ENCODE peak calls at places on chromosomes 4 and X, in seven cellular contexts. One of them, this sample, is unnamed.

GRCh38 chr4:121514443-121514842 is 133.6 kb upstream of the QRFPR start:
- DNase-seq in MV-4-11: no peak
- DNase-seq in AG09309: no peak
- DNase-seq in LHCN-M2: no peak
- DNase-seq in anterior cingulate cortex: no peak
- DNase-seq in astrocyte of the cerebellum: no peak
- DNase-seq in ecto neural progenitor cell: no peak
- DNase-seq in this sample: no peak

GRCh38 chrX:129651756-129652564 is 2.8 kb downstream of the APLN start:
- DNase-seq in astrocyte of the cerebellum: no peak
- DNase-seq in LHCN-M2: no peak
- DNase-seq in AG09309: no peak
- DNase-seq in ecto neural progenitor cell: peak; percentile 43
- DNase-seq in anterior cingulate cortex: no peak
- DNase-seq in MV-4-11: no peak
- DNase-seq in this sample: no peak

GRCh38 chr4:124846306-124846705 is 133.8 kb upstream of the ANKRD50 start:
- DNase-seq in LHCN-M2: no peak
- DNase-seq in anterior cingulate cortex: no peak
- DNase-seq in ecto neural progenitor cell: no peak
- DNase-seq in AG09309: no peak
- DNase-seq in MV-4-11: no peak
- DNase-seq in astrocyte of the cerebellum: no peak
- DNase-seq in this sample: no peak

GRCh38 chrX:71652405-71652804 is 14.9 kb upstream of the LOC101059915 start:
- DNase-seq in AG09309: peak; percentile 24
- DNase-seq in LHCN-M2: peak; percentile 42
- DNase-seq in ecto neural progenitor cell: no peak
- DNase-seq in anterior cingulate cortex: no peak
- DNase-seq in MV-4-11: peak; percentile 28
- DNase-seq in astrocyte of the cerebellum: peak; percentile 29
- DNase-seq in this sample: peak; percentile 37

GRCh38 chrX:15301924-15302323 is 13.5 kb downstream of the ASB11 start:
- DNase-seq in MV-4-11: peak; percentile 88
- DNase-seq in astrocyte of the cerebellum: no peak
- DNase-seq in ecto neural progenitor cell: no peak
- DNase-seq in anterior cingulate cortex: no peak
- DNase-seq in AG09309: peak; percentile 24
- DNase-seq in LHCN-M2: peak; percentile 82
- DNase-seq in this sample: no peak

GRCh38 chr4:1274871-1275270 is 14.8 kb upstream of the MAEA start:
- DNase-seq in AG09309: no peak
- DNase-seq in ecto neural progenitor cell: no peak
- DNase-seq in astrocyte of the cerebellum: no peak
- DNase-seq in MV-4-11: no peak
- DNase-seq in LHCN-M2: no peak
- DNase-seq in anterior cingulate cortex: no peak
- DNase-seq in this sample: no peak

GRCh38 chr4:109298279-109299010 is 4.0 kb downstream of the COL25A1 start:
- DNase-seq in astrocyte of the cerebellum: no peak
- DNase-seq in MV-4-11: no peak
- DNase-seq in ecto neural progenitor cell: no peak
- DNase-seq in LHCN-M2: peak; percentile 16
- DNase-seq in AG09309: no peak
- DNase-seq in anterior cingulate cortex: no peak
- DNase-seq in this sample: no peak

GRCh38 chr4:108560624-108561023 is 59.8 kb upstream of the RPL34 start:
- DNase-seq in ecto neural progenitor cell: no peak
- DNase-seq in anterior cingulate cortex: no peak
- DNase-seq in LHCN-M2: no peak
- DNase-seq in AG09309: no peak
- DNase-seq in astrocyte of the cerebellum: no peak
- DNase-seq in MV-4-11: no peak
- DNase-seq in this sample: no peak

GRCh38 chrX:51614353-51614752 is 4.4 kb downstream of the CENPVL3 start:
- DNase-seq in ecto neural progenitor cell: no peak
- DNase-seq in anterior cingulate cortex: no peak
- DNase-seq in MV-4-11: no peak
- DNase-seq in astrocyte of the cerebellum: peak; percentile 22
- DNase-seq in LHCN-M2: peak; percentile 31
- DNase-seq in AG09309: peak; percentile 11
- DNase-seq in this sample: peak; percentile 4

GRCh38 chr4:20490734-20491133 is 209.5 kb upstream of the PACRGL start:
- DNase-seq in AG09309: no peak
- DNase-seq in astrocyte of the cerebellum: no peak
- DNase-seq in ecto neural progenitor cell: no peak
- DNase-seq in LHCN-M2: no peak
- DNase-seq in MV-4-11: no peak
- DNase-seq in anterior cingulate cortex: no peak
- DNase-seq in this sample: no peak

GRCh38 chrX:53188763-53189162 is 36.2 kb downstream of the KDM5C start:
- DNase-seq in AG09309: no peak
- DNase-seq in LHCN-M2: no peak
- DNase-seq in astrocyte of the cerebellum: no peak
- DNase-seq in MV-4-11: no peak
- DNase-seq in ecto neural progenitor cell: no peak
- DNase-seq in anterior cingulate cortex: no peak
- DNase-seq in this sample: no peak

GRCh38 chr4:150001815-150002214 is 76.4 kb upstream of the DCLK2 start:
- DNase-seq in anterior cingulate cortex: no peak
- DNase-seq in MV-4-11: no peak
- DNase-seq in ecto neural progenitor cell: no peak
- DNase-seq in AG09309: no peak
- DNase-seq in LHCN-M2: no peak
- DNase-seq in astrocyte of the cerebellum: no peak
- DNase-seq in this sample: no peak

GRCh38 chr4:67779631-67780030 is 25.4 kb upstream of the GNRHR start:
- DNase-seq in MV-4-11: no peak
- DNase-seq in ecto neural progenitor cell: no peak
- DNase-seq in LHCN-M2: peak; percentile 30
- DNase-seq in anterior cingulate cortex: no peak
- DNase-seq in AG09309: no peak
- DNase-seq in astrocyte of the cerebellum: no peak
- DNase-seq in this sample: no peak

GRCh38 chrX:48957477-48957826 is at the start of gene OTUD5:
- DNase-seq in anterior cingulate cortex: peak; percentile 61
- DNase-seq in MV-4-11: no peak
- DNase-seq in LHCN-M2: peak; percentile 59
- DNase-seq in ecto neural progenitor cell: peak; percentile 76
- DNase-seq in astrocyte of the cerebellum: no peak
- DNase-seq in AG09309: no peak
- DNase-seq in this sample: no peak

GRCh38 chr4:173181769-173182374 is 13.3 kb downstream of the GALNT7 start:
- DNase-seq in ecto neural progenitor cell: no peak
- DNase-seq in anterior cingulate cortex: no peak
- DNase-seq in MV-4-11: peak; percentile 5
- DNase-seq in AG09309: peak; percentile 40
- DNase-seq in astrocyte of the cerebellum: peak; percentile 64
- DNase-seq in LHCN-M2: peak; percentile 82
- DNase-seq in this sample: no peak

GRCh38 chrX:139680356-139680755 is 27.6 kb downstream of the MCF2 start:
- DNase-seq in AG09309: no peak
- DNase-seq in ecto neural progenitor cell: no peak
- DNase-seq in MV-4-11: no peak
- DNase-seq in astrocyte of the cerebellum: no peak
- DNase-seq in anterior cingulate cortex: no peak
- DNase-seq in LHCN-M2: no peak
- DNase-seq in this sample: no peak

This sample was measured in fibroblast of the conjunctiva.